ENCODE peak calls at places on chromosomes 1 and 21, in seven cellular contexts. One of them, this sample, is unnamed.

GRCh38 chr1:201584510-201584991 is 45.6 kb downstream of the NAV1 start:
- DNase-seq in NCI-H1105: no peak
- DNase-seq in activated naive CD8-positive, alpha-beta T cell treated with anti-CD3 and anti-CD28 coated beads, Interleukin-2, amount 50 U/mL, for 24 hours: no peak
- DNase-seq in GOT3: no peak
- DNase-seq in MV-4-11: no peak
- DNase-seq in cardiac muscle cell: no peak
- DNase-seq in naive thymus-derived CD8-positive, alpha-beta T cell: no peak
- DNase-seq in this sample: no peak

GRCh38 chr1:232891656-232892317 is 58.6 kb upstream of the NTPCR start:
- DNase-seq in NCI-H1105: no peak
- DNase-seq in activated naive CD8-positive, alpha-beta T cell treated with anti-CD3 and anti-CD28 coated beads, Interleukin-2, amount 50 U/mL, for 24 hours: no peak
- DNase-seq in GOT3: no peak
- DNase-seq in MV-4-11: peak
- DNase-seq in cardiac muscle cell: no peak
- DNase-seq in naive thymus-derived CD8-positive, alpha-beta T cell: no peak
- DNase-seq in this sample: no peak

GRCh38 chr1:102550729-102551384 is 554.1 kb upstream of the OLFM3 start:
- DNase-seq in NCI-H1105: no peak
- DNase-seq in activated naive CD8-positive, alpha-beta T cell treated with anti-CD3 and anti-CD28 coated beads, Interleukin-2, amount 50 U/mL, for 24 hours: peak
- DNase-seq in GOT3: no peak
- DNase-seq in MV-4-11: peak
- DNase-seq in cardiac muscle cell: peak
- DNase-seq in naive thymus-derived CD8-positive, alpha-beta T cell: no peak
- DNase-seq in this sample: no peak

GRCh38 chr1:16175610-16176553 is 20.0 kb upstream of the EPHA2 start:
- DNase-seq in NCI-H1105: peak
- DNase-seq in activated naive CD8-positive, alpha-beta T cell treated with anti-CD3 and anti-CD28 coated beads, Interleukin-2, amount 50 U/mL, for 24 hours: no peak
- DNase-seq in GOT3: peak
- DNase-seq in MV-4-11: peak
- DNase-seq in cardiac muscle cell: peak
- DNase-seq in naive thymus-derived CD8-positive, alpha-beta T cell: no peak
- DNase-seq in this sample: no peak

GRCh38 chr1:7199077-7199779 is 414.0 kb downstream of the CAMTA1 start:
- DNase-seq in NCI-H1105: no peak
- DNase-seq in activated naive CD8-positive, alpha-beta T cell treated with anti-CD3 and anti-CD28 coated beads, Interleukin-2, amount 50 U/mL, for 24 hours: no peak
- DNase-seq in GOT3: no peak
- DNase-seq in MV-4-11: no peak
- DNase-seq in cardiac muscle cell: no peak
- DNase-seq in naive thymus-derived CD8-positive, alpha-beta T cell: no peak
- DNase-seq in this sample: no peak

GRCh38 chr21:34881421-34881820 is 167.7 kb downstream of the RUNX1 start:
- DNase-seq in NCI-H1105: no peak
- DNase-seq in activated naive CD8-positive, alpha-beta T cell treated with anti-CD3 and anti-CD28 coated beads, Interleukin-2, amount 50 U/mL, for 24 hours: no peak
- DNase-seq in GOT3: no peak
- DNase-seq in MV-4-11: no peak
- DNase-seq in cardiac muscle cell: no peak
- DNase-seq in naive thymus-derived CD8-positive, alpha-beta T cell: no peak
- DNase-seq in this sample: no peak

GRCh38 chr1:234505774-234506114 is 26.8 kb upstream of the TARBP1 start:
- DNase-seq in NCI-H1105: no peak
- DNase-seq in activated naive CD8-positive, alpha-beta T cell treated with anti-CD3 and anti-CD28 coated beads, Interleukin-2, amount 50 U/mL, for 24 hours: no peak
- DNase-seq in GOT3: no peak
- DNase-seq in MV-4-11: no peak
- DNase-seq in cardiac muscle cell: no peak
- DNase-seq in naive thymus-derived CD8-positive, alpha-beta T cell: no peak
- DNase-seq in this sample: no peak

GRCh38 chr1:179761296-179761695 is 18.2 kb downstream of the FAM163A start:
- DNase-seq in NCI-H1105: no peak
- DNase-seq in activated naive CD8-positive, alpha-beta T cell treated with anti-CD3 and anti-CD28 coated beads, Interleukin-2, amount 50 U/mL, for 24 hours: no peak
- DNase-seq in GOT3: no peak
- DNase-seq in MV-4-11: no peak
- DNase-seq in cardiac muscle cell: no peak
- DNase-seq in naive thymus-derived CD8-positive, alpha-beta T cell: no peak
- DNase-seq in this sample: no peak

GRCh38 chr1:53754484-53755312 is 15.7 kb upstream of the GLIS1 start:
- DNase-seq in NCI-H1105: peak
- DNase-seq in activated naive CD8-positive, alpha-beta T cell treated with anti-CD3 and anti-CD28 coated beads, Interleukin-2, amount 50 U/mL, for 24 hours: peak
- DNase-seq in GOT3: no peak
- DNase-seq in MV-4-11: peak
- DNase-seq in cardiac muscle cell: peak
- DNase-seq in naive thymus-derived CD8-positive, alpha-beta T cell: no peak
- DNase-seq in this sample: no peak

GRCh38 chr21:17539323-17539722 is 26.5 kb downstream of the CXADR start:
- DNase-seq in NCI-H1105: no peak
- DNase-seq in activated naive CD8-positive, alpha-beta T cell treated with anti-CD3 and anti-CD28 coated beads, Interleukin-2, amount 50 U/mL, for 24 hours: no peak
- DNase-seq in GOT3: no peak
- DNase-seq in MV-4-11: peak
- DNase-seq in cardiac muscle cell: no peak
- DNase-seq in naive thymus-derived CD8-positive, alpha-beta T cell: no peak
- DNase-seq in this sample: no peak

GRCh38 chr1:20078166-20078565 is 8.2 kb downstream of the PLA2G5 start:
- DNase-seq in NCI-H1105: no peak
- DNase-seq in activated naive CD8-positive, alpha-beta T cell treated with anti-CD3 and anti-CD28 coated beads, Interleukin-2, amount 50 U/mL, for 24 hours: no peak
- DNase-seq in GOT3: no peak
- DNase-seq in MV-4-11: peak
- DNase-seq in cardiac muscle cell: no peak
- DNase-seq in naive thymus-derived CD8-positive, alpha-beta T cell: no peak
- DNase-seq in this sample: peak